ENCODE peak calls at places on chromosomes 6 and 20, in four cellular contexts. One of them, this sample, is unnamed.

GRCh38 chr6:29146154-29146553 is 24.6 kb upstream of the OR2J2 start:
- DNase-seq in astrocyte of the spinal cord: no peak
- DNase-seq in breast epithelium: no peak
- DNase-seq in RWPE1: no peak
- DNase-seq in this sample: no peak

GRCh38 chr20:41205313-41205712 is 68.0 kb downstream of the PLCG1 start:
- DNase-seq in astrocyte of the spinal cord: no peak
- DNase-seq in breast epithelium: no peak
- DNase-seq in RWPE1: no peak
- DNase-seq in this sample: no peak

GRCh38 chr20:47250360-47250759 is 106.1 kb downstream of the ZMYND8 start:
- DNase-seq in astrocyte of the spinal cord: no peak
- DNase-seq in breast epithelium: no peak
- DNase-seq in RWPE1: no peak
- DNase-seq in this sample: no peak

GRCh38 chr20:51412333-51412761 is 130.2 kb downstream of the NFATC2 start:
- DNase-seq in astrocyte of the spinal cord: peak; percentile 76
- DNase-seq in breast epithelium: peak; percentile 42
- DNase-seq in RWPE1: no peak
- DNase-seq in this sample: no peak

GRCh38 chr6:161618816-161619454 is 345.1 kb upstream of the AGPAT4 start:
- DNase-seq in astrocyte of the spinal cord: peak; percentile 71
- DNase-seq in breast epithelium: peak; percentile 20
- DNase-seq in RWPE1: peak; percentile 48
- DNase-seq in this sample: no peak

GRCh38 chr20:55561259-55561658 is 444.1 kb downstream of the CBLN4 start:
- DNase-seq in astrocyte of the spinal cord: peak; percentile 30
- DNase-seq in breast epithelium: no peak
- DNase-seq in RWPE1: no peak
- DNase-seq in this sample: no peak

GRCh38 chr6:33320315-33321181 is 3.0 kb upstream of the ZBTB22 start:
- DNase-seq in astrocyte of the spinal cord: peak; percentile 87
- DNase-seq in breast epithelium: peak; percentile 66
- DNase-seq in RWPE1: peak; percentile 60
- DNase-seq in this sample: no peak

GRCh38 chr6:151620179-151620578 is 126.4 kb downstream of the CCDC170 start:
- DNase-seq in astrocyte of the spinal cord: no peak
- DNase-seq in breast epithelium: no peak
- DNase-seq in RWPE1: no peak
- DNase-seq in this sample: no peak

GRCh38 chr6:36204068-36204753 is 7.7 kb downstream of the BRPF3 start:
- DNase-seq in astrocyte of the spinal cord: no peak
- DNase-seq in breast epithelium: no peak
- DNase-seq in RWPE1: no peak
- DNase-seq in this sample: peak; percentile 57

GRCh38 chr6:75450903-75451302 is 42.7 kb downstream of the FILIP1 start:
- DNase-seq in astrocyte of the spinal cord: no peak
- DNase-seq in breast epithelium: no peak
- DNase-seq in RWPE1: no peak
- DNase-seq in this sample: no peak

GRCh38 chr6:156816505-156816904 is 39.3 kb downstream of the ARID1B start:
- DNase-seq in astrocyte of the spinal cord: no peak
- DNase-seq in breast epithelium: no peak
- DNase-seq in RWPE1: no peak
- DNase-seq in this sample: no peak

GRCh38 chr6:1485678-1486077 is 96.3 kb downstream of the FOXF2 start:
- DNase-seq in astrocyte of the spinal cord: peak; percentile 85
- DNase-seq in breast epithelium: no peak
- DNase-seq in RWPE1: peak; percentile 89
- DNase-seq in this sample: no peak

GRCh38 chr20:6678101-6678500 is 89.4 kb upstream of the BMP2 start:
- DNase-seq in astrocyte of the spinal cord: no peak
- DNase-seq in breast epithelium: no peak
- DNase-seq in RWPE1: no peak
- DNase-seq in this sample: no peak

GRCh38 chr6:4130357-4130987 is 4.9 kb downstream of the ECI2 start:
- DNase-seq in astrocyte of the spinal cord: no peak
- DNase-seq in breast epithelium: no peak
- DNase-seq in RWPE1: no peak
- DNase-seq in this sample: no peak

GRCh38 chr20:35387334-35387733 is 24.4 kb downstream of the UQCC1 start:
- DNase-seq in astrocyte of the spinal cord: peak; percentile 79
- DNase-seq in breast epithelium: no peak
- DNase-seq in RWPE1: peak; percentile 78
- DNase-seq in this sample: no peak

GRCh38 chr20:52959125-52959524 is 13.0 kb upstream of the TSHZ2 start:
- DNase-seq in astrocyte of the spinal cord: peak; percentile 7
- DNase-seq in breast epithelium: no peak
- DNase-seq in RWPE1: no peak
- DNase-seq in this sample: no peak

GRCh38 chr6:165098165-165098564 is 211.2 kb downstream of the C6orf118 start:
- DNase-seq in astrocyte of the spinal cord: no peak
- DNase-seq in breast epithelium: no peak
- DNase-seq in RWPE1: no peak
- DNase-seq in this sample: no peak

GRCh38 chr20:45378191-45378590 is at the start of gene TP53TG5:
- DNase-seq in astrocyte of the spinal cord: no peak
- DNase-seq in breast epithelium: no peak
- DNase-seq in RWPE1: no peak
- DNase-seq in this sample: no peak

GRCh38 chr20:45128066-45128465 is 3.8 kb upstream of the WFDC12 start:
- DNase-seq in astrocyte of the spinal cord: no peak
- DNase-seq in breast epithelium: no peak
- DNase-seq in RWPE1: peak; percentile 80
- DNase-seq in this sample: no peak

GRCh38 chr20:17971571-17972013 is 2.8 kb downstream of the MGME1 start:
- DNase-seq in astrocyte of the spinal cord: peak; percentile 78
- DNase-seq in breast epithelium: peak; percentile 44
- DNase-seq in RWPE1: no peak
- DNase-seq in this sample: no peak

GRCh38 chr20:61874421-61875068 is 191.1 kb downstream of the TAF4 start:
- DNase-seq in astrocyte of the spinal cord: peak; percentile 14
- DNase-seq in breast epithelium: peak; percentile 65
- DNase-seq in RWPE1: peak; percentile 68
- DNase-seq in this sample: no peak

GRCh38 chr6:26195924-26196845 is 109.0 kb downstream of the HFE start:
- DNase-seq in astrocyte of the spinal cord: peak; percentile 25
- DNase-seq in breast epithelium: no peak
- DNase-seq in RWPE1: no peak
- DNase-seq in this sample: peak; percentile 26

GRCh38 chr6:2990179-2990931 is 9.3 kb upstream of the NQO2 start:
- DNase-seq in astrocyte of the spinal cord: peak; percentile 47
- DNase-seq in breast epithelium: no peak
- DNase-seq in RWPE1: no peak
- DNase-seq in this sample: no peak

GRCh38 chr6:44762496-44762895 is 375.0 kb downstream of the CDC5L start:
- DNase-seq in astrocyte of the spinal cord: peak; percentile 26
- DNase-seq in breast epithelium: no peak
- DNase-seq in RWPE1: no peak
- DNase-seq in this sample: no peak

GRCh38 chr20:36825374-36826104 is 50.4 kb upstream of the TLDC2 start:
- DNase-seq in astrocyte of the spinal cord: no peak
- DNase-seq in breast epithelium: no peak
- DNase-seq in RWPE1: no peak
- DNase-seq in this sample: no peak

GRCh38 chr6:151652338-151652737 is 155.1 kb upstream of the ESR1 start:
- DNase-seq in astrocyte of the spinal cord: no peak
- DNase-seq in breast epithelium: no peak
- DNase-seq in RWPE1: peak; percentile 34
- DNase-seq in this sample: no peak

GRCh38 chr6:169755162-169755561 is 3.7 kb downstream of the ERMARD start:
- DNase-seq in astrocyte of the spinal cord: no peak
- DNase-seq in breast epithelium: no peak
- DNase-seq in RWPE1: no peak
- DNase-seq in this sample: no peak

GRCh38 chr6:659716-660581 is 3.0 kb upstream of the HUS1B start:
- DNase-seq in astrocyte of the spinal cord: no peak
- DNase-seq in breast epithelium: no peak
- DNase-seq in RWPE1: no peak
- DNase-seq in this sample: no peak

GRCh38 chr6:137362878-137363804 is 131.1 kb downstream of the OLIG3 start:
- DNase-seq in astrocyte of the spinal cord: no peak
- DNase-seq in breast epithelium: no peak
- DNase-seq in RWPE1: no peak
- DNase-seq in this sample: no peak

GRCh38 chr6:69026243-69026642 is 391.2 kb downstream of the ADGRB3 start:
- DNase-seq in astrocyte of the spinal cord: peak; percentile 51
- DNase-seq in breast epithelium: no peak
- DNase-seq in RWPE1: no peak
- DNase-seq in this sample: no peak

GRCh38 chr20:36483919-36484808 is 57.2 kb upstream of the MYL9 start:
- DNase-seq in astrocyte of the spinal cord: peak; percentile 47
- DNase-seq in breast epithelium: no peak
- DNase-seq in RWPE1: no peak
- DNase-seq in this sample: no peak

GRCh38 chr6:29631860-29632731 is 887 bp downstream of the GABBR1 start:
- DNase-seq in astrocyte of the spinal cord: peak; percentile 65
- DNase-seq in breast epithelium: peak; percentile 54
- DNase-seq in RWPE1: peak; percentile 45
- DNase-seq in this sample: peak; percentile 31

GRCh38 chr6:33914519-33915120 is 110.8 kb upstream of the MLN start:
- DNase-seq in astrocyte of the spinal cord: no peak
- DNase-seq in breast epithelium: no peak
- DNase-seq in RWPE1: no peak
- DNase-seq in this sample: no peak

GRCh38 chr20:1204547-1204946 is 1.3 kb downstream of the C20orf202 start:
- DNase-seq in astrocyte of the spinal cord: no peak
- DNase-seq in breast epithelium: no peak
- DNase-seq in RWPE1: no peak
- DNase-seq in this sample: no peak
- TF ChIP-seq CTCF in astrocyte of the spinal cord: no peak
- TF ChIP-seq CTCF in breast epithelium: no peak
- TF ChIP-seq CTCF in RWPE1: no peak
- TF ChIP-seq CTCF in this sample: no peak

DNA sequence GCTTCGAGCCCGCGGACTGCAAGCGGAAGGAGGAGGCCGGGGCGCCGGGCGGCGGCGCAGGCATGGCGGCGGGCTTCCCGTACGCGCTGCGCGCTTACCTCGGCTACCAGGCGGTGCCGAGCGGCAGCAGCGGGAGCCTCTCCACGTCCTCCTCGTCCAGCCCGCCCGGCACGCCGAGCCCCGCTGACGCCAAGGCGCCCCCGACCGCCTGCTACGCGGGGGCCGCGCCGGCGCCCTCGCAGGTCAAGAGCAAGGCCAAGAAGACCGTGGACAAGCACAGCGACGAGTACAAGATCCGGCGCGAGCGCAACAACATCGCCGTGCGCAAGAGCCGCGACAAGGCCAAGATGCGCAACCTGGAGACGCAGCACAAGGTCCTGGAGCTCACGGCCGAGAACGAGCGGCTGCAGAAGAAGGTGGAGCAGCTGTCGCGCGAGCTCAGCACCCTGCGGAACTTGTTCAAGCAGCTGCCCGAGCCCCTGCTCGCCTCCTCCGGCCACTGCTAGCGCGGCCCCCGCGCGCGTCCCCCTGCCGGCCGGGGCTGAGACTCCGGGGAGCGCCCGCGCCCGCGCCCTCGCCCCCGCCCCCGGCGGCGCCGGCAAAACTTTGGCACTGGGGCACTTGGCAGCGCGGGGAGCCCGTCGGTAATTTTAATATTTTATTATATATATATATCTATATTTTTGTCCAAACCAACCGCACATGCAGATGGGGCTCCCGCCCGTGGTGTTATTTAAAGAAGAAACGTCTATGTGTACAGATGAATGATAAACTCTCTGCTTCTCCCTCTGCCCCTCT is 1.1 kb downstream of the CEBPB start:
- DNase-seq in astrocyte of the spinal cord: peak; percentile 56
- DNase-seq in breast epithelium: peak; percentile 35
- DNase-seq in RWPE1: peak; percentile 66
- DNase-seq in this sample: peak; percentile 61
- TF ChIP-seq CTCF in astrocyte of the spinal cord: peak; percentile 14
- TF ChIP-seq CTCF in breast epithelium: no peak
- TF ChIP-seq CTCF in RWPE1: no peak
- TF ChIP-seq CTCF in this sample: peak; percentile 54

GRCh38 chr6:106688177-106688951 is 59.0 kb downstream of the QRSL1 start:
- DNase-seq in astrocyte of the spinal cord: no peak
- DNase-seq in breast epithelium: no peak
- DNase-seq in RWPE1: no peak
- DNase-seq in this sample: no peak
- TF ChIP-seq CTCF in astrocyte of the spinal cord: no peak
- TF ChIP-seq CTCF in breast epithelium: no peak
- TF ChIP-seq CTCF in RWPE1: no peak
- TF ChIP-seq CTCF in this sample: no peak

GRCh38 chr20:20210943-20211273 is 157.0 kb upstream of the INSM1 start:
- DNase-seq in astrocyte of the spinal cord: no peak
- DNase-seq in breast epithelium: no peak
- DNase-seq in RWPE1: no peak
- DNase-seq in this sample: no peak

GRCh38 chr20:20207872-20208271 is 155.5 kb downstream of the CFAP61 start:
- DNase-seq in astrocyte of the spinal cord: no peak
- DNase-seq in breast epithelium: no peak
- DNase-seq in RWPE1: no peak
- DNase-seq in this sample: peak; percentile 57

GRCh38 chr20:20211274-20211987 is 156.5 kb upstream of the INSM1 start:
- DNase-seq in astrocyte of the spinal cord: peak; percentile 35
- DNase-seq in breast epithelium: no peak
- DNase-seq in RWPE1: no peak
- DNase-seq in this sample: no peak

GRCh38 chr20:20210327-20210726 is 157.6 kb upstream of the INSM1 start:
- DNase-seq in astrocyte of the spinal cord: no peak
- DNase-seq in breast epithelium: no peak
- DNase-seq in RWPE1: no peak
- DNase-seq in this sample: no peak

DNA sequence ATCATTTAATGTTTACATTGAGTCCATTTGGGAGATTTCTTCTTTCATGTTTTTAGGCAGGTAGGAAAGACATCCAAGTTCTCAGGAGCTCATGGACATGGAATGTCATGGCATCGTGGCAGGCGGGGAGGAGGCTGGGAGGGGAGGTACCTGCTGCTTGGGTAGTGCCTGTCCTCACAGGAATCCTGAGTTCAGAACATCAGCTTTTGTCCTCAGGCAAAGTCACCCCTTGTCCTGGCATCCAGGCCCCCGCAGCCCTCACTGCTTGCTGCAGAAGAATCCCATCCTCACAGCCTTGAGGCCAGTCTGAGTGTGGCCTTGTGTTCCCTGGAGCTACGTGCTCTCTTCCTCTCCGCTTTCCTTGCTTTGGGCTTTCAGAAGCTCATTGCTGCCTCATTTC is 157.4 kb downstream of the CFAP61 start:
- DNase-seq in astrocyte of the spinal cord: no peak
- DNase-seq in breast epithelium: no peak
- DNase-seq in RWPE1: no peak
- DNase-seq in this sample: no peak
- TF ChIP-seq CTCF in astrocyte of the spinal cord: no peak
- TF ChIP-seq CTCF in breast epithelium: no peak
- TF ChIP-seq CTCF in RWPE1: no peak
- TF ChIP-seq CTCF in this sample: no peak